ENCODE peak calls at places on chromosome 6, in nine cellular contexts. One of them, this sample, is unnamed.

GRCh38 chr6:7258231-7258763 is 54.7 kb downstream of the SSR1 start:
- DNase-seq in left ventricle myocardium inferior: no peak
- DNase-seq in left lung: no peak
- DNase-seq in PC-3: no peak
- DNase-seq in adrenal gland: peak; percentile 4
- DNase-seq in sigmoid colon: peak; percentile 59
- DNase-seq in hepatocyte: no peak
- DNase-seq in stomach: no peak
- DNase-seq in psoas muscle: no peak
- DNase-seq in this sample: no peak

GRCh38 chr6:139757766-139758655 is 383.6 kb upstream of the CITED2 start:
- DNase-seq in adrenal gland: no peak
- DNase-seq in left ventricle myocardium inferior: no peak
- DNase-seq in left lung: no peak
- DNase-seq in sigmoid colon: no peak
- DNase-seq in psoas muscle: no peak
- DNase-seq in hepatocyte: no peak
- DNase-seq in stomach: no peak
- DNase-seq in PC-3: no peak
- DNase-seq in this sample: peak; percentile 87

GRCh38 chr6:11296449-11297375 is 64.2 kb upstream of the NEDD9 start:
- DNase-seq in left lung: no peak
- DNase-seq in left ventricle myocardium inferior: no peak
- DNase-seq in hepatocyte: peak; percentile 33
- DNase-seq in sigmoid colon: no peak
- DNase-seq in PC-3: no peak
- DNase-seq in adrenal gland: no peak
- DNase-seq in psoas muscle: no peak
- DNase-seq in stomach: no peak
- DNase-seq in this sample: no peak

GRCh38 chr6:16409531-16410441 is 171.4 kb downstream of the GMPR start:
- DNase-seq in psoas muscle: peak; percentile 47
- DNase-seq in left ventricle myocardium inferior: peak; percentile 57
- DNase-seq in adrenal gland: peak; percentile 67
- DNase-seq in hepatocyte: peak; percentile 69
- DNase-seq in left lung: no peak
- DNase-seq in sigmoid colon: peak; percentile 74
- DNase-seq in PC-3: peak; percentile 83
- DNase-seq in stomach: peak; percentile 52
- DNase-seq in this sample: peak; percentile 86

GRCh38 chr6:52574709-52575489 is 2.0 kb downstream of the TRAM2 start:
- DNase-seq in sigmoid colon: peak; percentile 73
- DNase-seq in left lung: no peak
- DNase-seq in stomach: peak; percentile 53
- DNase-seq in hepatocyte: peak; percentile 74
- DNase-seq in psoas muscle: peak; percentile 41
- DNase-seq in adrenal gland: no peak
- DNase-seq in left ventricle myocardium inferior: no peak
- DNase-seq in PC-3: no peak
- DNase-seq in this sample: peak; percentile 83

GRCh38 chr6:163863565-163863964 is 449.0 kb downstream of the QKI start:
- DNase-seq in left lung: peak; percentile 44
- DNase-seq in PC-3: no peak
- DNase-seq in left ventricle myocardium inferior: no peak
- DNase-seq in psoas muscle: no peak
- DNase-seq in sigmoid colon: no peak
- DNase-seq in adrenal gland: no peak
- DNase-seq in hepatocyte: no peak
- DNase-seq in stomach: no peak
- DNase-seq in this sample: no peak

GRCh38 chr6:51513891-51514290 is 573.5 kb downstream of the PKHD1 start:
- DNase-seq in stomach: no peak
- DNase-seq in psoas muscle: no peak
- DNase-seq in hepatocyte: no peak
- DNase-seq in adrenal gland: no peak
- DNase-seq in PC-3: no peak
- DNase-seq in left lung: no peak
- DNase-seq in sigmoid colon: no peak
- DNase-seq in left ventricle myocardium inferior: no peak
- DNase-seq in this sample: no peak

GRCh38 chr6:5767471-5767870 is 239.3 kb downstream of the NRN1 start:
- DNase-seq in left ventricle myocardium inferior: no peak
- DNase-seq in stomach: no peak
- DNase-seq in hepatocyte: no peak
- DNase-seq in adrenal gland: no peak
- DNase-seq in PC-3: no peak
- DNase-seq in psoas muscle: no peak
- DNase-seq in sigmoid colon: no peak
- DNase-seq in left lung: no peak
- DNase-seq in this sample: no peak

GRCh38 chr6:32462609-32463008 is 22.9 kb downstream of the HLA-DRA start:
- DNase-seq in left ventricle myocardium inferior: no peak
- DNase-seq in PC-3: peak; percentile 11
- DNase-seq in adrenal gland: no peak
- DNase-seq in hepatocyte: peak; percentile 13
- DNase-seq in sigmoid colon: no peak
- DNase-seq in psoas muscle: no peak
- DNase-seq in left lung: no peak
- DNase-seq in stomach: no peak
- DNase-seq in this sample: no peak

GRCh38 chr6:1607236-1607556 is 2.5 kb upstream of the FOXC1 start:
- DNase-seq in psoas muscle: no peak
- DNase-seq in sigmoid colon: no peak
- DNase-seq in stomach: no peak
- DNase-seq in hepatocyte: no peak
- DNase-seq in adrenal gland: no peak
- DNase-seq in PC-3: no peak
- DNase-seq in left lung: no peak
- DNase-seq in left ventricle myocardium inferior: no peak
- DNase-seq in this sample: no peak

GRCh38 chr6:22364314-22364713 is 67.5 kb upstream of the PRL start:
- DNase-seq in sigmoid colon: no peak
- DNase-seq in PC-3: peak; percentile 91
- DNase-seq in adrenal gland: no peak
- DNase-seq in left lung: no peak
- DNase-seq in psoas muscle: no peak
- DNase-seq in left ventricle myocardium inferior: no peak
- DNase-seq in stomach: no peak
- DNase-seq in hepatocyte: no peak
- DNase-seq in this sample: no peak

GRCh38 chr6:38396209-38396608 is 243.5 kb downstream of the BTBD9 start:
- DNase-seq in sigmoid colon: no peak
- DNase-seq in left lung: no peak
- DNase-seq in stomach: no peak
- DNase-seq in PC-3: peak; percentile 41
- DNase-seq in hepatocyte: no peak
- DNase-seq in left ventricle myocardium inferior: no peak
- DNase-seq in psoas muscle: no peak
- DNase-seq in adrenal gland: no peak
- DNase-seq in this sample: no peak

GRCh38 chr6:1724124-1724523 is 114.4 kb downstream of the FOXC1 start:
- DNase-seq in sigmoid colon: no peak
- DNase-seq in left lung: no peak
- DNase-seq in left ventricle myocardium inferior: no peak
- DNase-seq in psoas muscle: no peak
- DNase-seq in stomach: no peak
- DNase-seq in PC-3: peak; percentile 79
- DNase-seq in hepatocyte: no peak
- DNase-seq in adrenal gland: no peak
- DNase-seq in this sample: no peak

GRCh38 chr6:74557236-74557635 is 648.6 kb downstream of the COL12A1 start:
- DNase-seq in left ventricle myocardium inferior: no peak
- DNase-seq in left lung: no peak
- DNase-seq in PC-3: no peak
- DNase-seq in hepatocyte: no peak
- DNase-seq in adrenal gland: no peak
- DNase-seq in psoas muscle: no peak
- DNase-seq in stomach: no peak
- DNase-seq in sigmoid colon: no peak
- DNase-seq in this sample: peak; percentile 17
- TF ChIP-seq CTCF in left ventricle myocardium inferior: no peak
- TF ChIP-seq CTCF in left lung: no peak
- TF ChIP-seq CTCF in PC-3: no peak
- TF ChIP-seq CTCF in hepatocyte: no peak
- TF ChIP-seq CTCF in adrenal gland: no peak
- TF ChIP-seq CTCF in psoas muscle: no peak
- TF ChIP-seq CTCF in stomach: no peak
- TF ChIP-seq CTCF in sigmoid colon: no peak
- TF ChIP-seq CTCF in this sample: no peak

DNA sequence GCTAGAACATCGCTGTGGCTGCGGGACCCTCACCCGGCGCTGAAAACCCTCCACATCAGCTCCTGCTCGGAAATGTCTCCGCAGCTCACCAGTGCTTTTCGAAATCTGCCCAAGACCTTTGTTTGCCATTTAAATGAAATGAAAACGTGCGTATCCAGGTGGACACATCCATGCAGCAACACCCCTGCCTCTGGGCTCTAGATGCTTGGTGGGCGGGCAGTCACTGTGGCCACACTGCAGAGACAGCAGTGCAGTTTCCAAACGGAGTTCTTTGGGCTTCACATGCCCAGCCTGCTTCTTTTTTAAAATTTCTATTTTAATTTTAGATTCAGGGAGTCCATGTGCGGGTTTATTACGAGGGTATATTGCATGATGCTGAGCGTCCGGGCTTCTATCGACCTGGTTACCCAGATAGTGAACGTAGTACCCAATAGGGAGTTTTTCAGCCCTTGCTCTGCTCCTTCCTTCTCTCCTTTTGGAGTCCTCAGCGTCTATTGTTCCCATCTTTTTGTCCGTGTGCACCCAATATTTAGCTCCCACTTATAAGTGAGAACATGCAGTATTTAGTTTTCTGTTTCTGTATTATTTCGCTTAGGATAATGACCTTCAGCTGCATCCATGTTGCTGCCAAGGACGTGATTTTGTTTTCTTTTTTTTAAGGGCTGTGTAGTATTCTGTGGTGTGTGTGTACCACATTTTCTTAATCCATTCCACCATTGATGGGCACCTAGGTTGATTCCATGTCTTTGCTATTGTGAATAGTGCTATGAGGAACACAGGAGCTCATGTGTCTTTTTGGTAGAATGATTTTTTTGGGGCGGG is 4.8 kb upstream of the TUBB2B start:
- DNase-seq in psoas muscle: no peak
- DNase-seq in left lung: no peak
- DNase-seq in PC-3: no peak
- DNase-seq in stomach: no peak
- DNase-seq in left ventricle myocardium inferior: no peak
- DNase-seq in sigmoid colon: no peak
- DNase-seq in adrenal gland: no peak
- DNase-seq in hepatocyte: no peak
- DNase-seq in this sample: no peak
- H3K4me3 ChIP-seq in psoas muscle: peak overlapping the region; percentile 63
- H3K4me3 ChIP-seq in left lung: peak overlapping the region; percentile 45
- H3K4me3 ChIP-seq in PC-3: peak overlapping the region; percentile 83
- H3K4me3 ChIP-seq in stomach: peak overlapping the region; percentile 50
- H3K4me3 ChIP-seq in left ventricle myocardium inferior: peak overlapping the region; percentile 80
- H3K4me3 ChIP-seq in sigmoid colon: peak overlapping the region; percentile 68
- H3K4me3 ChIP-seq in adrenal gland: no peak overlapping the region
- H3K4me3 ChIP-seq in hepatocyte: peak overlapping the region; percentile 19
- H3K4me3 ChIP-seq in this sample: peak overlapping the region; percentile 69

GRCh38 chr6:127857051-127857637 is 43.7 kb downstream of the THEMIS start:
- DNase-seq in hepatocyte: no peak
- DNase-seq in psoas muscle: no peak
- DNase-seq in PC-3: no peak
- DNase-seq in adrenal gland: no peak
- DNase-seq in left lung: no peak
- DNase-seq in sigmoid colon: no peak
- DNase-seq in left ventricle myocardium inferior: no peak
- DNase-seq in stomach: no peak
- DNase-seq in this sample: no peak

GRCh38 chr6:127858992-127859391 is 41.9 kb downstream of the THEMIS start:
- DNase-seq in left ventricle myocardium inferior: no peak
- DNase-seq in PC-3: no peak
- DNase-seq in stomach: no peak
- DNase-seq in sigmoid colon: no peak
- DNase-seq in adrenal gland: no peak
- DNase-seq in hepatocyte: no peak
- DNase-seq in psoas muscle: no peak
- DNase-seq in left lung: no peak
- DNase-seq in this sample: no peak

GRCh38 chr6:127859956-127860355 is 40.9 kb downstream of the THEMIS start:
- DNase-seq in psoas muscle: no peak
- DNase-seq in sigmoid colon: no peak
- DNase-seq in left ventricle myocardium inferior: no peak
- DNase-seq in left lung: no peak
- DNase-seq in hepatocyte: no peak
- DNase-seq in adrenal gland: no peak
- DNase-seq in stomach: no peak
- DNase-seq in PC-3: no peak
- DNase-seq in this sample: no peak

GRCh38 chr6:127854009-127854408 is 46.8 kb downstream of the THEMIS start:
- DNase-seq in hepatocyte: no peak
- DNase-seq in left lung: no peak
- DNase-seq in PC-3: peak; percentile 35
- DNase-seq in adrenal gland: no peak
- DNase-seq in sigmoid colon: no peak
- DNase-seq in left ventricle myocardium inferior: no peak
- DNase-seq in stomach: no peak
- DNase-seq in psoas muscle: no peak
- DNase-seq in this sample: no peak

GRCh38 chr6:127855542-127856159 is 45.2 kb downstream of the THEMIS start:
- DNase-seq in left lung: no peak
- DNase-seq in hepatocyte: peak; percentile 46
- DNase-seq in adrenal gland: peak; percentile 11
- DNase-seq in left ventricle myocardium inferior: no peak
- DNase-seq in sigmoid colon: no peak
- DNase-seq in stomach: no peak
- DNase-seq in PC-3: peak; percentile 58
- DNase-seq in psoas muscle: no peak
- DNase-seq in this sample: peak; percentile 33
- TF ChIP-seq CTCF in left lung: no peak
- TF ChIP-seq CTCF in hepatocyte: peak; percentile 67
- TF ChIP-seq CTCF in adrenal gland: peak; percentile 37
- TF ChIP-seq CTCF in left ventricle myocardium inferior: peak; percentile 50
- TF ChIP-seq CTCF in sigmoid colon: no peak
- TF ChIP-seq CTCF in stomach: no peak
- TF ChIP-seq CTCF in PC-3: peak; percentile 68
- TF ChIP-seq CTCF in psoas muscle: peak; percentile 34
- TF ChIP-seq CTCF in this sample: peak; percentile 69

DNA sequence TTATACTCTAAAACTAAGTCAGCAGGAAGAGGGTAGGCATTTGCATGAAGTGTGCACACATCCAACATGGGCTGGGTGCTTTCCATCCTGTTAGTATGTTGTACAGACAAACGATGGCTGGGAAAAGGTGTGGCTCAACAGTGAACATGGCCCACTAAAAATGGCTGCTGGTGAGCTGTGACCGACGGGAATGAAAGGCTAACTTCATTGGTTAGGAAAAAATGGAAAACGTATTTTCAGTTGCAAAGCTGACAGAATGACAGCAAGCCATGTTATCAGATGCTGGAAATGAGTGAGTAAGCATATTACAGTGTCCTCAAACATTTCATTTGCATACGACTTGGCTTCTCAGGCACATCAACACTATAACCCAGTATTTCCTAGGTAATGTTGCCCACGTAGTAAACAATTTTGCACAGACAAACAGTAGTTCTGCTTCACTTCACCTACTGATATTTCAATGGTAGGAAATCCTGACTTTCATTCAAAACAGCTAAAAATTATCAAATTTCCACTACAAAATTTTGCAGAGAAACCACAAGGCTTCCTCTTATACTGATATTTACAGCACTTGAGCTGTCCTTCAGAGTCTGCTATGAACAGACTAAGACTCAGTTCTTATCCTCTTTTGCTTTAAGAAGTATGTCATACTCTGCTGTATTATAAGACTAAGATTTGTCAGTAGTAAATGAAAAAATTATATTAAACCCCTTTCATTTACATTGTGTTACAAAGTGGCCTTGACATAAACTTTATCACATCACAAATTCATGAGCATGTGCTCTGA is 98.9 kb downstream of the IRF4 start:
- DNase-seq in left ventricle myocardium inferior: no peak
- DNase-seq in left lung: no peak
- DNase-seq in PC-3: no peak
- DNase-seq in hepatocyte: no peak
- DNase-seq in psoas muscle: no peak
- DNase-seq in adrenal gland: no peak
- DNase-seq in sigmoid colon: no peak
- DNase-seq in stomach: no peak
- DNase-seq in this sample: no peak
- H3K4me3 ChIP-seq in left ventricle myocardium inferior: no peak overlapping the region
- H3K4me3 ChIP-seq in left lung: no peak overlapping the region
- H3K4me3 ChIP-seq in PC-3: no peak overlapping the region
- H3K4me3 ChIP-seq in hepatocyte: no peak overlapping the region
- H3K4me3 ChIP-seq in psoas muscle: no peak overlapping the region
- H3K4me3 ChIP-seq in adrenal gland: no peak overlapping the region
- H3K4me3 ChIP-seq in sigmoid colon: no peak overlapping the region
- H3K4me3 ChIP-seq in stomach: no peak overlapping the region
- H3K4me3 ChIP-seq in this sample: no peak overlapping the region

This sample was measured in AG10803.